ENCODE peak calls at places on chromosomes 7 and 10, in ten cellular contexts. X is stimulated activated CD4-positive, alpha-beta T cell treated with anti-CD3 and anti-CD28 coated beads, Interleukin-2, amount 100 ng/mL, for 4 hours; A is coronary artery; P is choroid plexus epithelial cell; T is NCI-H1436 treated with DMSO at 0.1 percent for 48 hours; U is ELF-1; I is activated CD8-positive, alpha-beta memory T cell treated with anti-CD3 and anti-CD28 coated beads for 1 hour; M is H7; N is ACHN; Y is OCI-LY7. G is an unnamed sample.

GRCh38 chr7:78828317-78828716 is 625.1 kb downstream of the MAGI2 start:
- DNase-seq in X (no peak), A (no peak), P (no peak), T (no peak), U (no peak), I (no peak), M (no peak), N (no peak), Y (no peak), G (no peak)

GRCh38 chr10:34607894-34608293 is 207.2 kb downstream of the PARD3 start:
- DNase-seq in X (no peak), A (no peak), P (no peak), T (no peak), U (no peak), I (no peak), M (no peak), N (no peak), Y (no peak), G (no peak)

GRCh38 chr7:76206633-76207032 is 4.9 kb downstream of the SRRM3 start:
- DNase-seq in X (no peak), A (no peak), P (peak; percentile 30), T (no peak), U (no peak), I (no peak), M (peak; percentile 52), N (no peak), Y (no peak), G (no peak)

GRCh38 chr7:130732980-130733865 is 784 bp downstream of the KLF14 start:
- DNase-seq in X (peak; percentile 16), A (no peak), P (peak; percentile 6), T (no peak), U (peak; percentile 50), I (no peak), M (peak; percentile 82), N (peak; percentile 42), Y (no peak), G (peak; percentile 10)

GRCh38 chr7:101575731-101576130 is 53.4 kb downstream of the MYL10 start:
- DNase-seq in X (no peak), A (no peak), P (no peak), T (no peak), U (no peak), I (no peak), M (no peak), N (no peak), Y (no peak), G (no peak)

GRCh38 chr10:50322075-50322474 is 70.8 kb upstream of the ASAH2 start:
- DNase-seq in X (no peak), A (no peak), P (peak; percentile 51), T (no peak), U (no peak), I (no peak), M (no peak), N (no peak), Y (no peak), G (no peak)

GRCh38 chr10:31157125-31157983 is 125.7 kb upstream of the ZNF438 start:
- DNase-seq in X (no peak), A (no peak), P (peak; percentile 77), T (no peak), U (peak; percentile 24), I (no peak), M (no peak), N (no peak), Y (no peak), G (no peak)

GRCh38 chr10:100889546-100889945 is 23.2 kb upstream of the SLF2 start:
- DNase-seq in X (no peak), A (peak; percentile 26), P (no peak), T (no peak), U (no peak), I (no peak), M (no peak), N (no peak), Y (no peak), G (no peak)

GRCh38 chr7:132353902-132354301 is 222.4 kb downstream of the PLXNA4 start:
- DNase-seq in X (no peak), A (no peak), P (no peak), T (no peak), U (no peak), I (no peak), M (no peak), N (no peak), Y (no peak), G (no peak)

GRCh38 chr7:77439572-77439971 is 23.4 kb upstream of the GSAP start:
- DNase-seq in X (no peak), A (no peak), P (peak; percentile 38), T (no peak), U (peak; percentile 42), I (no peak), M (no peak), N (peak; percentile 58), Y (no peak), G (no peak)

GRCh38 chr7:100894860-100895700 is 608 bp downstream of the ACHE start:
- DNase-seq in X (peak; percentile 32), A (no peak), P (no peak), T (no peak), U (peak; percentile 85), I (no peak), M (peak; percentile 97), N (peak; percentile 56), Y (peak; percentile 49), G (no peak)

GRCh38 chr7:105769951-105770628 is 106.3 kb downstream of the ATXN7L1 start:
- DNase-seq in X (no peak), A (no peak), P (no peak), T (no peak), U (peak; percentile 29), I (no peak), M (no peak), N (no peak), Y (no peak), G (no peak)

GRCh38 chr7:3200504-3200903 is 100.5 kb upstream of the SDK1 start:
- DNase-seq in X (no peak), A (no peak), P (peak; percentile 85), T (no peak), U (peak; percentile 69), I (no peak), M (peak; percentile 84), N (peak; percentile 81), Y (peak; percentile 43), G (peak; percentile 3)

GRCh38 chr10:133306097-133306476 is 2.6 kb downstream of the TUBGCP2 start:
- DNase-seq in X (no peak), A (no peak), P (no peak), T (no peak), U (no peak), I (no peak), M (no peak), N (no peak), Y (no peak), G (no peak)

GRCh38 chr10:112956631-112957350 is 6.7 kb downstream of the TCF7L2 start:
- DNase-seq in X (no peak), A (no peak), P (no peak), T (no peak), U (no peak), I (no peak), M (no peak), N (no peak), Y (no peak), G (no peak)

GRCh38 chr10:102118867-102119266 is 1.3 kb downstream of the LDB1 start:
- DNase-seq in X (no peak), A (no peak), P (no peak), T (no peak), U (peak; percentile 51), I (no peak), M (no peak), N (no peak), Y (peak; percentile 70), G (no peak)

GRCh38 chr10:97399843-97400545 is 1.1 kb downstream of the RRP12 start:
- DNase-seq in X (peak; percentile 32), A (no peak), P (peak; percentile 73), T (no peak), U (peak; percentile 73), I (no peak), M (peak; percentile 57), N (peak; percentile 85), Y (peak; percentile 71), G (no peak)

GRCh38 chr10:5585517-5586222 is 60.9 kb downstream of the CALML3 start:
- DNase-seq in X (no peak), A (no peak), P (no peak), T (no peak), U (no peak), I (no peak), M (no peak), N (no peak), Y (no peak), G (no peak)

GRCh38 chr7:17544401-17544800 is 245.9 kb downstream of the AHR start:
- DNase-seq in X (no peak), A (no peak), P (no peak), T (no peak), U (no peak), I (no peak), M (no peak), N (no peak), Y (no peak), G (no peak)

GRCh38 chr10:95517536-95518454 is 43.4 kb downstream of the SORBS1 start:
- DNase-seq in X (no peak), A (no peak), P (peak; percentile 58), T (no peak), U (peak; percentile 57), I (no peak), M (no peak), N (peak; percentile 89), Y (no peak), G (no peak)

GRCh38 chr7:43362652-43363428 is 220.1 kb upstream of the STK17A start:
- DNase-seq in X (no peak), A (no peak), P (peak; percentile 48), T (no peak), U (no peak), I (no peak), M (no peak), N (no peak), Y (peak; percentile 5), G (peak; percentile 12)

GRCh38 chr7:130669051-130669700 is 628 bp upstream of the COPG2 start:
- DNase-seq in X (no peak), A (peak; percentile 75), P (peak; percentile 24), T (no peak), U (no peak), I (no peak), M (no peak), N (no peak), Y (peak; percentile 11), G (no peak)

GRCh38 chr10:69362471-69362954 is 54.2 kb downstream of the TACR2 start:
- DNase-seq in X (no peak), A (peak; percentile 94), P (peak; percentile 52), T (no peak), U (no peak), I (no peak), M (no peak), N (peak; percentile 49), Y (no peak), G (no peak)

GRCh38 chr10:62093863-62094291 is 174.8 kb downstream of the RTKN2 start:
- DNase-seq in X (no peak), A (no peak), P (peak; percentile 92), T (no peak), U (peak; percentile 27), I (no peak), M (no peak), N (peak; percentile 91), Y (no peak), G (no peak)

GRCh38 chr10:50312464-50313437 is 61.4 kb upstream of the ASAH2 start:
- DNase-seq in X (no peak), A (no peak), P (peak; percentile 58), T (no peak), U (no peak), I (no peak), M (no peak), N (no peak), Y (no peak), G (no peak)